ENCODE peak calls at places on chromosomes 1 and 21, in six cellular contexts. U, F, A, C, Y and M are unnamed samples.

GRCh38 chr21:33789697-33790096 is 125.9 kb downstream of the ATP5PO start:
- DNase-seq in A (peak; percentile 80), F (no peak), Y (no peak), U (no peak), C (no peak), M (no peak)

GRCh38 chr1:25256578-25257129 is 9.4 kb upstream of the RSRP1 start:
- DNase-seq in F (no peak), U (no peak), A (no peak), Y (no peak), C (no peak), M (no peak)

GRCh38 chr1:117312453-117313138 is 54.7 kb upstream of the MAN1A2 start:
- DNase-seq in C (peak; percentile 15), A (peak; percentile 76), Y (no peak), U (no peak), F (peak; percentile 34), M (no peak)

GRCh38 chr1:58941471-58942289 is 157.8 kb upstream of the JUN start:
- DNase-seq in U (no peak), A (no peak), C (no peak), Y (no peak), F (no peak), M (peak; percentile 67)

GRCh38 chr1:9101510-9102146 is 27.3 kb downstream of the GPR157 start:
- DNase-seq in F (no peak), C (no peak), U (peak; percentile 58), A (peak; percentile 83), Y (no peak), M (no peak)

GRCh38 chr1:177479600-177479999 is 308.8 kb downstream of the BRINP2 start:
- DNase-seq in F (no peak), Y (no peak), C (no peak), A (no peak), U (no peak), M (no peak)

GRCh38 chr1:157673008-157673407 is 27.6 kb downstream of the FCRL3 start:
- DNase-seq in A (no peak), Y (no peak), F (no peak), U (no peak), C (no peak), M (no peak)

GRCh38 chr1:30934613-30935012 is 26.1 kb upstream of the SDC3 start:
- DNase-seq in A (no peak), F (no peak), C (no peak), Y (no peak), U (no peak), M (no peak)

GRCh38 chr1:173503391-173503790 is 26.3 kb downstream of the PRDX6 start:
- DNase-seq in C (no peak), Y (no peak), U (peak; percentile 21), F (no peak), A (peak; percentile 51), M (no peak)

GRCh38 chr1:59028052-59028451 is 244.2 kb upstream of the JUN start:
- DNase-seq in U (no peak), A (no peak), C (no peak), F (no peak), Y (no peak), M (no peak)

GRCh38 chr1:200051620-200052019 is 24.1 kb downstream of the NR5A2 start:
- DNase-seq in C (no peak), U (no peak), Y (no peak), F (no peak), A (no peak), M (no peak)

GRCh38 chr1:91647061-91647460 is 146.4 kb downstream of the CDC7 start:
- DNase-seq in F (no peak), C (no peak), Y (no peak), A (no peak), U (no peak), M (no peak)

GRCh38 chr1:45356186-45356585 is 15.9 kb upstream of the MUTYH start:
- DNase-seq in C (no peak), A (peak; percentile 20), F (no peak), Y (no peak), U (no peak), M (no peak)

GRCh38 chr21:46661211-46661625 is 25.7 kb downstream of the PRMT2 start:
- DNase-seq in U (peak; percentile 85), A (peak; percentile 93), Y (no peak), F (peak; percentile 43), C (no peak), M (no peak)

GRCh38 chr1:87072904-87073303 is 158.5 kb downstream of the HS2ST1 start:
- DNase-seq in A (no peak), C (no peak), F (no peak), U (no peak), Y (no peak), M (no peak)

GRCh38 chr1:112905420-112906154 is 50.4 kb downstream of the SLC16A1 start:
- DNase-seq in F (no peak), Y (no peak), C (no peak), A (peak; percentile 25), U (no peak), M (no peak)

GRCh38 chr1:65001238-65001792 is 35.0 kb upstream of the JAK1 start:
- DNase-seq in Y (peak; percentile 82), U (peak; percentile 32), C (no peak), F (peak; percentile 35), A (peak; percentile 69), M (no peak)
- TF ChIP-seq CTCF in Y (no peak), U (no peak), C (no peak), F (peak; percentile 5), A (peak; percentile 26), M (no peak)

GRCh38 chr1:47469405-47469759 is 31.5 kb downstream of the FOXD2 start:
- DNase-seq in U (no peak), F (no peak), A (peak; percentile 50), Y (no peak), C (no peak), M (no peak)

GRCh38 chr1:47465605-47466004 is 27.8 kb downstream of the FOXD2 start:
- DNase-seq in F (no peak), U (no peak), Y (no peak), C (no peak), A (peak; percentile 14), M (no peak)

GRCh38 chr1:47468759-47469404 is 31.0 kb downstream of the FOXD2 start:
- DNase-seq in A (peak; percentile 31), C (no peak), Y (no peak), U (no peak), F (no peak), M (no peak)

GRCh38 chr1:47471163-47471562 is 33.3 kb downstream of the FOXD2 start:
- DNase-seq in U (no peak), A (no peak), Y (peak; percentile 86), F (peak; percentile 13), C (no peak), M (no peak)

GRCh38 chr1:47469910-47470309 is 32.1 kb downstream of the FOXD2 start:
- DNase-seq in U (no peak), A (no peak), C (no peak), Y (no peak), F (no peak), M (no peak)
- TF ChIP-seq CTCF in U (no peak), A (no peak), C (no peak), Y (no peak), F (no peak), M (no peak)

DNA sequence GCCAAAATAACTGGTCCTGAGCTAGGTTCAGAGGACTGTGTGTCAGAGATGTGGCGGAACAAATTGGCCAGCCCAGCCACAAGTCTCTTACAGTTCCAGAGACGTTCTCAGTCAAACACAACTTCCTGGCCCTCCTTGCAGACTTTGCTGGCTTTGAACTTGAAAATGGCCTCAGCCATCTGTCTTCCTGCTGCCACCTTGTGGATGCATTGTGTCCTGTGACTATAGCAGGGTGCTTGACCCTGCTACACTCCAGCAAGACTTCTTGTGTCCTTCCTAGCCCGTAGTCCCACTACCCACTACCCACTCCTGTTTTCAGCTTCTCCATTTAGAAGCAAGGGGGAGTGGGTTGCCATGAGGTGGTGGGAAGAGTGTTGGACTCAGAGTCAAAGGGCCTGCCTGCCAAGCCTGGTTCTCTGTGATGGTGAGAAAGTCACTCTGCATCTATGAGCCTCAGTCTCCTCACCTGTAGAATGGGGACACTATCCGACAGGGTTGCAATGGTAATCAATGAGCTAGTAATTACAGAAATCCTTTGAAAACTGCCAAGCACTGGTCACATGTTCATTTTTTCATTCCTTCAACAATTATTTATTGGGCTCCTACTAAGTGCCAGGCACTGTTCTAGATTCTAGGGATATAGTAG is 109.9 kb downstream of the IGSF21 start:
- DNase-seq in C (no peak), A (peak; percentile 23), Y (no peak), F (no peak), U (no peak), M (no peak)
- TF ChIP-seq CTCF in C (peak; percentile 57), A (peak; percentile 18), Y (no peak), F (peak; percentile 28), U (peak; percentile 42), M (no peak)

DNA sequence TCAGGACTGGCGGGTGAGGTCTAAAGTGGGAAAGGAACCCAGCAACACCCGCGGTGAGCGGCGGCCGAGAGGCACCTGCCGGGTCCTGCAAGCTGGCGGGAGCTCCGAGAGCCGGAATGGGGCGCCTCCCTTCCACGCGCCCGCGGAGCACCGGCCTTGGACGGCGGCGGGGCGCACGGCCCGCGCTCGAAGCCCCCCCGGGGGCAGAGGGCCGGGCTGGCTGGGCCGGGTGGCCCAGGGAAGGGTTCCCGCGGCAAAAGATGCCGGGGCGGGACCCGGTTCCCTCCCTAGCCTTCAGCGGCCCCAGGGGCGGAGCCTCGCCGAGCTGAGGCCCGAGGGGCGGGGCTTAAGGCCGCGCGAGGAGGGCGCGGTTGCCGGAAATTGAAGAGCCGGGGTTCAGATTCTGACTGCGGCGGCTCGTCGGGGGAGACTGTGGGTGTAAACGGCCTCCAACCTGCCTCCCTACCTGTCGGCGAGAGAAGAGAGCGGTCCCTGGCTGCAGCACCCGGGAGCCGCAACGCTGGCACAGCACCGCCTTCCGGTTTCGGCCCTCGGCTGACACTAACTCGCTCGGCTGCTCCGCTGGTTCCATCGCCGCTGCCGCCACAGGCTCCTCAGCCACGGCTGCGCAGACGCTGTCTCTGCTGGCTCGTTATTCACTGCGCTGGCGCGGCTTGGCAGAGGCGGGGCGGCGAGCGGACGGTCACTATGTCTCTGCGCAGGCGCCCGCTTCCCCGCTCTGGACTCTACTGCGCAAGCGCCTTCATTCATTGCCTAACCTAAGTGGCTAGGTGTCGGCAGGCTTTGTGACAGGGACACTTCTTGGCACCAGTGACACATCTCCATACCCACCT is at the start of gene RABIF:
- DNase-seq in Y (peak; percentile 95), A (peak; percentile 95), U (peak; percentile 97), C (peak; percentile 48), F (peak; percentile 60), M (peak; percentile 99)
- TF ChIP-seq CTCF in Y (no peak), A (peak; percentile 51), U (no peak), C (no peak), F (peak; percentile 35), M (peak; percentile 38)

GRCh38 chr1:20732588-20733360 is at the start of gene SH2D5:
- DNase-seq in U (no peak), Y (peak; percentile 89), F (peak; percentile 83), A (peak; percentile 98), C (peak; percentile 92), M (no peak)
- TF ChIP-seq CTCF in U (peak; percentile 15), Y (no peak), F (peak; percentile 17), A (peak; percentile 45), C (peak; percentile 42), M (peak; percentile 50)